ENCODE peak calls at places on chromosomes 16 and 17, in five cellular contexts. G, X, E, R and D are unnamed samples.

GRCh38 chr17:65557349-65558310 is 3.8 kb downstream of the AXIN2 start:
- DNase-seq in X (no peak), R (no peak), E (no peak), G (no peak), D (peak)

GRCh38 chr17:5780476-5780875 is 196.2 kb upstream of the NLRP1 start:
- DNase-seq in E (no peak), R (no peak), G (no peak), X (no peak), D (no peak)

GRCh38 chr17:58318627-58319180 is 9.9 kb downstream of the TSPOAP1 start:
- DNase-seq in E (no peak), R (no peak), X (no peak), G (no peak), D (no peak)

GRCh38 chr16:51276335-51276734 is 125.3 kb upstream of the SALL1 start:
- DNase-seq in G (no peak), R (no peak), E (no peak), X (no peak), D (no peak)

GRCh38 chr17:28849281-28849680 is 5.5 kb upstream of the ERAL1 start:
- DNase-seq in R (no peak), E (no peak), X (no peak), G (no peak), D (no peak)

GRCh38 chr17:81912441-81913309 is 1.5 kb upstream of the PCYT2 start:
- DNase-seq in G (no peak), E (no peak), R (no peak), X (no peak), D (no peak)

GRCh38 chr17:43906951-43907424 is 348 bp downstream of the MPP2 start:
- DNase-seq in E (no peak), R (no peak), X (no peak), G (no peak), D (no peak)

GRCh38 chr16:14309001-14309886 is 238.1 kb downstream of the MRTFB start:
- DNase-seq in R (no peak), X (no peak), G (no peak), E (no peak), D (no peak)

GRCh38 chr16:47460301-47460754 is 535 bp downstream of the ITFG1 start:
- DNase-seq in G (no peak), E (no peak), X (no peak), R (no peak), D (no peak)

GRCh38 chr17:5921919-5922318 is 148.3 kb upstream of the WSCD1 start:
- DNase-seq in G (no peak), R (no peak), X (no peak), E (no peak), D (no peak)

GRCh38 chr17:73888875-73889274 is 244.6 kb upstream of the SDK2 start:
- DNase-seq in E (no peak), G (no peak), X (no peak), R (no peak), D (no peak)

GRCh38 chr16:79451196-79451816 is 149.2 kb downstream of the MAF start:
- DNase-seq in R (no peak), X (peak), E (no peak), G (no peak), D (no peak)

GRCh38 chr17:44518032-44518431 is 14.8 kb upstream of the GPATCH8 start:
- DNase-seq in G (no peak), X (no peak), R (no peak), E (no peak), D (no peak)

GRCh38 chr16:56477096-56477878 is 25.9 kb downstream of the OGFOD1 start:
- DNase-seq in E (no peak), R (no peak), X (no peak), G (no peak), D (peak)

GRCh38 chr17:56648814-56649213 is 55.3 kb downstream of the NOG start:
- DNase-seq in E (no peak), R (no peak), G (no peak), X (no peak), D (no peak)

GRCh38 chr17:67376892-67377726 is at the start of gene PITPNC1:
- DNase-seq in E (peak), G (peak), R (peak), X (no peak), D (peak)

GRCh38 chr17:43562679-43563146 is 16.6 kb upstream of the ETV4 start:
- DNase-seq in E (no peak), G (no peak), R (peak), X (no peak), D (peak)

GRCh38 chr17:69878661-69879060 is 196.4 kb upstream of the KCNJ16 start:
- DNase-seq in E (no peak), X (no peak), R (no peak), G (no peak), D (no peak)

GRCh38 chr17:2396568-2397246 is 4.2 kb downstream of the MNT start:
- DNase-seq in X (peak), E (no peak), G (peak), R (peak), D (peak)

GRCh38 chr16:49338867-49339266 is 34.7 kb upstream of the C16orf78 start:
- DNase-seq in X (no peak), G (no peak), R (no peak), E (no peak), D (no peak)

GRCh38 chr17:43755389-43755875 is 3.2 kb downstream of the SOST start:
- DNase-seq in R (no peak), X (no peak), E (no peak), G (peak), D (no peak)

GRCh38 chr17:3994221-3994576 is 30.0 kb upstream of the ATP2A3 start:
- DNase-seq in R (no peak), X (no peak), E (no peak), G (no peak), D (no peak)

GRCh38 chr16:83980794-83981193 is 12.8 kb downstream of the NECAB2 start:
- DNase-seq in E (no peak), G (no peak), R (no peak), X (no peak), D (no peak)

GRCh38 chr17:62161405-62162148 is 96.5 kb upstream of the MED13 start:
- DNase-seq in E (no peak), G (no peak), R (no peak), X (no peak), D (no peak)

GRCh38 chr17:10156579-10157488 is 41.6 kb downstream of the GAS7 start:
- DNase-seq in X (peak), G (no peak), R (no peak), E (no peak), D (no peak)

GRCh38 chr17:82328141-82328993 is 5.2 kb downstream of the SECTM1 start:
- DNase-seq in G (no peak), R (no peak), X (no peak), E (no peak), D (peak)

GRCh38 chr16:49148410-49148809 is 133.2 kb downstream of the CBLN1 start:
- DNase-seq in R (no peak), X (no peak), E (no peak), G (no peak), D (no peak)

GRCh38 chr16:22659933-22660332 is 149.2 kb downstream of the NPIPB5 start:
- DNase-seq in X (no peak), G (no peak), R (no peak), E (no peak), D (no peak)

GRCh38 chr16:71345031-71345430 is 13.5 kb upstream of the CALB2 start:
- DNase-seq in X (no peak), G (no peak), R (no peak), E (no peak), D (no peak)

GRCh38 chr16:72905581-72905980 is 142.3 kb downstream of the ZFHX3 start:
- DNase-seq in G (no peak), X (no peak), E (no peak), R (no peak), D (no peak)

GRCh38 chr16:86224126-86224525 is 286.2 kb upstream of the FOXF1 start:
- DNase-seq in E (peak), R (no peak), G (no peak), X (no peak), D (no peak)

GRCh38 chr17:55756689-55757088 is 5.8 kb downstream of the PCTP start:
- DNase-seq in G (no peak), R (no peak), E (no peak), X (no peak), D (no peak)

GRCh38 chr17:67422887-67423286 is 45.8 kb downstream of the PITPNC1 start:
- DNase-seq in G (no peak), X (no peak), E (no peak), R (no peak), D (peak)

GRCh38 chr17:50219345-50219744 is 17.9 kb upstream of the COL1A1 start:
- DNase-seq in G (no peak), E (no peak), R (no peak), X (no peak), D (peak)

GRCh38 chr16:27579086-27579980 is 29.4 kb downstream of the KATNIP start:
- DNase-seq in X (no peak), R (no peak), G (no peak), E (no peak), D (peak)

GRCh38 chr16:29825145-29826044 is 5.1 kb downstream of the MVP start:
- DNase-seq in R (no peak), E (no peak), X (no peak), G (no peak), D (no peak)
- TF ChIP-seq SUZ12 in R (no peak), E (no peak), X (no peak), G (no peak), D (no peak)

GRCh38 chr16:17155480-17155879 is 315.3 kb downstream of the XYLT1 start:
- DNase-seq in G (no peak), X (no peak), E (no peak), R (no peak), D (no peak)

GRCh38 chr16:17151335-17151734 is 319.4 kb downstream of the XYLT1 start:
- DNase-seq in R (no peak), X (no peak), G (no peak), E (no peak), D (no peak)

GRCh38 chr16:17155936-17156335 is 314.8 kb downstream of the XYLT1 start:
- DNase-seq in E (no peak), G (no peak), R (no peak), X (no peak), D (no peak)

GRCh38 chr16:17159616-17160015 is 311.1 kb downstream of the XYLT1 start:
- DNase-seq in G (no peak), X (no peak), E (no peak), R (no peak), D (no peak)

DNA sequence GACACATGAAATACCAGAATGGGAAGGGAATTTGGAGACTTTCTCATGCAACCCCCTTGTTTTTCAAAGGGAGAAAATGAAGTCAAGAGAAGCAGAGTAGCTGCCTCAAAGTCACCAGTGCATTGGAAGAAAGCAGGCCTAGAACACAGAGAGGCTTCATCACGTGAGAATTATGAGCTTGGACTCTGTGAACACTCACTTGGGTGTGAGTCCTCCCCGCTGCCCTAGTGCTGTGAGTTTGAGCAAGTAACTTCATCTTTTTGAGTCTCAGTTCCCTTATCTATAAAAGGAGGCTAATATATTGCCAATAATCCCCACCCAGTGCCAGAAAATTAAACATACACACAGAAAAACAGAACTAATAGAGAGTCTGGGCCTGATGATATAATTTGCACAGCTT is 315.8 kb downstream of the XYLT1 start:
- DNase-seq in R (no peak), E (no peak), X (no peak), G (no peak), D (no peak)
- TF ChIP-seq SUZ12 in R (no peak), E (no peak), X (no peak), G (no peak), D (no peak)

DNA sequence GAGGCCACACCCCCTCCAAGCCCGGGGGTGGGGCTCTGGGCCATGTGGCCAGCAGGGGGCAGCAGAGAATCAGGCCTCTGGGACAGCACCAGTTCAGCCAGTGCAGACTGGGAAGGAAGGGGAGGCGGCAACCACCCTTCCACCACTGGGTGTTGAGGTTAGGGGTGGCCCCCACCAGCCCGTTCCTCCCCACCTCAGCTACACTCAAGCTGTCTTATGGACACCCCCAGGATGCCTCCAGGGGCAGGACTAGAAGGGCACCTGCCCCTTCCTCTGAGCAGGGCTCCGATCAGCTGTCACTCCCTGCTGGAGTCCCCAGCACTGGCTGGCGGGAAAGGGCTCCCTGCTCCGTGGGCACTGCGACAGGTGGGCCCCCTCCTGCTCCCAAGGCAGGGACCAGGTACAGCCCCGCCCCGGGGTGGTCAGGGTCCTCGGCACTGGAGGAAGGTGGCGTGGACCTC is 21.8 kb downstream of the KATNB1 start:
- DNase-seq in X (no peak), G (peak), R (no peak), E (peak), D (peak)
- TF ChIP-seq SUZ12 in X (no peak), G (no peak), R (no peak), E (no peak), D (no peak)

GRCh38 chr16:4544483-4544882 is 5.9 kb upstream of the CDIP1 start:
- DNase-seq in X (no peak), R (no peak), E (no peak), G (no peak), D (no peak)

GRCh38 chr16:4550587-4550986 is 5.6 kb upstream of the C16orf96 start:
- DNase-seq in R (no peak), X (no peak), E (no peak), G (no peak), D (no peak)

GRCh38 chr16:4548124-4548523 is 8.0 kb upstream of the C16orf96 start:
- DNase-seq in E (no peak), X (no peak), G (no peak), R (no peak), D (no peak)
- TF ChIP-seq SUZ12 in E (no peak), X (no peak), G (no peak), R (no peak), D (no peak)

GRCh38 chr16:31754998-31755615 is 118.5 kb upstream of the ZNF267 start:
- DNase-seq in X (no peak), R (no peak), G (no peak), E (no peak), D (no peak)
- TF ChIP-seq SUZ12 in X (no peak), R (no peak), G (no peak), E (no peak), D (no peak)

GRCh38 chr16:19994771-19995170 is 78.9 kb downstream of the GPR139 start:
- DNase-seq in X (no peak), E (no peak), G (no peak), R (no peak), D (no peak)

GRCh38 chr16:19997264-19997663 is 76.4 kb downstream of the GPR139 start:
- DNase-seq in G (no peak), R (no peak), E (no peak), X (no peak), D (no peak)

DNA sequence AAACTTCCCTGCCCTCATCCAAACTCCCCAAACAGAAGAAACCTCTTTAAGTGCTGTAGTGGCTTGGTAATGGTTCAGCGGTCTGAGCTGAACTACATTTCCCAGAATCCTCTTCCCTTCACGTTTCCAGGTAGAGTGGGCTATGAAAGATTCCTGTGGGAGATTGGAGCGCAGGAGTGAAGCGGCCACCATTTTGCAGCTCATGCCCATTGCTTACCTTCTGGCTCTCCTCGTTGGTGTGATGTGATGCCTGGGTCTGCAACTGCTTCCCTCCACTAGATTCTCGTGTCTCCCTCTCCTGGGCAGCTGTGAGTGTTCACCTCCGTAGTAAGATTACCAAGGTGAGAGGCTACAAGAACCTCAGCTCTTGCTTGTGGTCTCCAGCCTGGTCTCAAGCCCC is 82.1 kb downstream of the GPR139 start:
- DNase-seq in R (no peak), X (no peak), G (peak), E (peak), D (peak)
- TF ChIP-seq SUZ12 in R (no peak), X (no peak), G (no peak), E (no peak), D (no peak)